ENCODE peak calls at places on chromosomes 13 and 19, in five cellular contexts. X, D, H, N and O are unnamed samples.

GRCh38 chr19:9808855-9809646 is 9.8 kb downstream of the FBXL12 start:
- DNase-seq in X (no peak), D (no peak), H (no peak), N (no peak), O (no peak)

GRCh38 chr13:44874886-44875630 is 114.2 kb downstream of the NUFIP1 start:
- DNase-seq in N (no peak), H (peak; percentile 56), D (no peak), X (no peak), O (no peak)

GRCh38 chr19:58571575-58571947 is 1.6 kb downstream of the MZF1 start:
- DNase-seq in D (no peak), H (no peak), X (no peak), N (no peak), O (no peak)

GRCh38 chr19:35995655-35995993 is 636 bp downstream of the SDHAF1 start:
- DNase-seq in X (peak; percentile 82), H (peak; percentile 22), D (no peak), N (peak; percentile 49), O (peak; percentile 88)

GRCh38 chr19:35347930-35348298 is 212 bp downstream of the FFAR1 start:
- DNase-seq in X (no peak), D (no peak), N (no peak), H (no peak), O (no peak)

GRCh38 chr13:78317030-78317429 is 286.3 kb downstream of the POU4F1 start:
- DNase-seq in H (no peak), D (no peak), N (no peak), X (peak; percentile 44), O (no peak)

GRCh38 chr13:22235285-22235949 is 564.5 kb downstream of the FGF9 start:
- DNase-seq in D (no peak), X (peak; percentile 87), N (peak; percentile 18), H (no peak), O (no peak)

GRCh38 chr19:21130097-21130775 is 11.6 kb upstream of the ZNF431 start:
- DNase-seq in H (no peak), D (no peak), N (no peak), X (no peak), O (no peak)

GRCh38 chr13:107531816-107532215 is 683.5 kb downstream of the LIG4 start:
- DNase-seq in X (no peak), N (no peak), H (no peak), D (no peak), O (no peak)

GRCh38 chr13:41064493-41064892 is 3.2 kb downstream of the WBP4 start:
- DNase-seq in D (no peak), N (no peak), X (no peak), H (peak; percentile 90), O (no peak)

GRCh38 chr19:19405919-19406877 is 723 bp downstream of the GATAD2A start:
- DNase-seq in D (no peak), H (peak; percentile 58), N (peak; percentile 76), X (peak; percentile 55), O (peak; percentile 87)

GRCh38 chr13:36919206-36919832 is 719 bp downstream of the SMAD9 start:
- DNase-seq in N (peak; percentile 74), X (peak; percentile 75), H (peak; percentile 25), D (no peak), O (no peak)

GRCh38 chr13:64958106-64958505 is 2272.0 kb downstream of the PCDH9 start:
- DNase-seq in X (no peak), D (no peak), H (no peak), N (no peak), O (no peak)

GRCh38 chr19:9622531-9622930 is 1.5 kb upstream of the ZNF561 start:
- DNase-seq in N (no peak), D (no peak), H (peak; percentile 3), X (no peak), O (no peak)

GRCh38 chr13:27295096-27295495 is 24.5 kb downstream of the RASL11A start:
- DNase-seq in N (no peak), X (no peak), H (no peak), D (no peak), O (no peak)

GRCh38 chr19:51016798-51017683 is 2.5 kb downstream of the KLK10 start:
- DNase-seq in D (peak; percentile 46), X (peak; percentile 90), N (peak; percentile 77), H (peak; percentile 31), O (peak; percentile 87)

GRCh38 chr13:98144501-98145350 is 1.8 kb downstream of the FARP1 start:
- DNase-seq in D (no peak), N (peak; percentile 50), X (peak; percentile 70), H (peak; percentile 69), O (no peak)

GRCh38 chr19:43984687-43985000 is 656 bp downstream of the ZNF155 start:
- DNase-seq in H (no peak), X (no peak), D (no peak), N (no peak), O (no peak)

GRCh38 chr19:47258895-47259555 is 2.7 kb downstream of the CCDC9 start:
- DNase-seq in X (no peak), D (no peak), H (no peak), N (no peak), O (no peak)

GRCh38 chr13:49220856-49221614 is 897 bp downstream of the MLNR start:
- DNase-seq in N (peak; percentile 34), H (no peak), X (peak; percentile 37), D (no peak), O (no peak)

GRCh38 chr13:98775844-98776598 is 23.5 kb upstream of the SLC15A1 start:
- DNase-seq in N (no peak), X (peak; percentile 6), D (peak; percentile 3), H (peak; percentile 48), O (no peak)

GRCh38 chr19:51364200-51365106 is 1.7 kb downstream of the ETFB start:
- DNase-seq in X (no peak), H (no peak), D (peak; percentile 21), N (no peak), O (no peak)

GRCh38 chr13:97574926-97575325 is 141.0 kb downstream of the RAP2A start:
- DNase-seq in D (peak; percentile 13), X (peak; percentile 89), H (peak; percentile 25), N (no peak), O (no peak)

GRCh38 chr19:14405758-14406644 is 13.1 kb downstream of the DDX39A start:
- DNase-seq in X (peak; percentile 99), H (peak; percentile 73), N (peak; percentile 99), D (peak; percentile 70), O (peak; percentile 96)

GRCh38 chr13:30855569-30855968 is 50.5 kb upstream of the MEDAG start:
- DNase-seq in X (no peak), H (no peak), D (no peak), N (no peak), O (no peak)

GRCh38 chr19:39411006-39411831 is 1.2 kb upstream of the PLEKHG2 start:
- DNase-seq in N (no peak), X (peak; percentile 42), H (peak; percentile 60), D (no peak), O (peak; percentile 93)

GRCh38 chr19:34806976-34807860 is 34.2 kb upstream of the ZNF599 start:
- DNase-seq in N (no peak), H (no peak), X (no peak), D (no peak), O (peak; percentile 76)

GRCh38 chr13:44293908-44294735 is 79.5 kb upstream of the SERP2 start:
- DNase-seq in N (no peak), X (no peak), H (peak; percentile 34), D (no peak), O (no peak)

GRCh38 chr19:39156230-39156890 is 30.8 kb downstream of the PAK4 start:
- DNase-seq in N (no peak), X (no peak), H (peak; percentile 8), D (no peak), O (no peak)

GRCh38 chr13:111265006-111265700 is 55.3 kb upstream of the TEX29 start:
- DNase-seq in N (no peak), X (peak; percentile 85), H (no peak), D (no peak), O (no peak)

GRCh38 chr19:10211071-10211470 is 16.3 kb upstream of the DNMT1 start:
- DNase-seq in N (no peak), X (no peak), H (no peak), D (no peak), O (no peak)

GRCh38 chr19:39296055-39296645 is at the start of gene IFNL1:
- DNase-seq in X (no peak), H (no peak), D (no peak), N (no peak), O (peak; percentile 23)

GRCh38 chr19:19087676-19088075 is 23.9 kb downstream of the SLC25A42 start:
- DNase-seq in N (no peak), H (no peak), D (no peak), X (no peak), O (no peak)